ENCODE peak calls at places on chromosome 20, in four cellular contexts. One of them, this sample, is unnamed.

GRCh38 chr20:36313476-36313875 is 7.3 kb downstream of the DLGAP4 start:
- DNase-seq in caudate nucleus: no peak
- DNase-seq in psoas muscle: peak; percentile 21
- DNase-seq in esophagus squamous epithelium: no peak
- DNase-seq in this sample: no peak

GRCh38 chr20:5100684-5101347 is 18.9 kb downstream of the PCNA start:
- DNase-seq in caudate nucleus: peak; percentile 16
- DNase-seq in psoas muscle: peak; percentile 84
- DNase-seq in esophagus squamous epithelium: no peak
- DNase-seq in this sample: peak; percentile 71

GRCh38 chr20:36392989-36393388 is 86.8 kb downstream of the DLGAP4 start:
- DNase-seq in caudate nucleus: no peak
- DNase-seq in psoas muscle: no peak
- DNase-seq in esophagus squamous epithelium: no peak
- DNase-seq in this sample: no peak

GRCh38 chr20:4949833-4950178 is 51.5 kb downstream of the SLC23A2 start:
- DNase-seq in caudate nucleus: no peak
- DNase-seq in psoas muscle: no peak
- DNase-seq in esophagus squamous epithelium: no peak
- DNase-seq in this sample: peak; percentile 40

GRCh38 chr20:51335329-51335841 is 207.1 kb downstream of the NFATC2 start:
- DNase-seq in caudate nucleus: no peak
- DNase-seq in psoas muscle: no peak
- DNase-seq in esophagus squamous epithelium: no peak
- DNase-seq in this sample: peak; percentile 96

GRCh38 chr20:5078399-5078958 is 41.3 kb downstream of the PCNA start:
- DNase-seq in caudate nucleus: no peak
- DNase-seq in psoas muscle: peak; percentile 62
- DNase-seq in esophagus squamous epithelium: peak; percentile 48
- DNase-seq in this sample: no peak

GRCh38 chr20:48284837-48285236 is 499.6 kb upstream of the SULF2 start:
- DNase-seq in caudate nucleus: no peak
- DNase-seq in psoas muscle: no peak
- DNase-seq in esophagus squamous epithelium: no peak
- DNase-seq in this sample: peak; percentile 90

GRCh38 chr20:22379472-22379871 is 204.9 kb downstream of the FOXA2 start:
- DNase-seq in caudate nucleus: no peak
- DNase-seq in psoas muscle: no peak
- DNase-seq in esophagus squamous epithelium: no peak
- DNase-seq in this sample: no peak

GRCh38 chr20:24672886-24673677 is 203.7 kb downstream of the SYNDIG1 start:
- DNase-seq in caudate nucleus: no peak
- DNase-seq in psoas muscle: no peak
- DNase-seq in esophagus squamous epithelium: no peak
- DNase-seq in this sample: peak; percentile 77

DNA sequence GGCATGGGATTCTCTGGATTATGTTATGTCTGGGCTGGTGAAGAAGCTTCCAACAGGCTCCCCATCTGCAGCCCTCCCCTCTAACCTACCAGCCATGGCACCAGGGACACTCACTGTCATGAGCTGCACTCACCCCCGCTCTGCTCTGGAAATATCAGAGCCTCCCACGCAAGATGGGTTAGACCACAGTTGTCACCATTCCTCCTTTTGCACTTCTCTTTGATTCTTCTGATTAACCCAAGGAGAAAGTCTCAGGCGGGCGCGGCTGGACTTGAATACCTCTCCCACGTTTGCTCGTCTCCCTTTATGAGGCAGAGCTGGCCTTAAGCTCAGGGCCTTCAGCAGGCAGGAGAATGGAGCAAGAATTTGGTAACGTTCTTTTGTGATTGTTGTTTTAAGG is 128.1 kb downstream of the CEBPB start:
- DNase-seq in caudate nucleus: no peak
- DNase-seq in psoas muscle: no peak
- DNase-seq in esophagus squamous epithelium: no peak
- DNase-seq in this sample: no peak
- H3K27ac ChIP-seq in caudate nucleus: no peak overlapping the region
- H3K27ac ChIP-seq in psoas muscle: no peak overlapping the region
- H3K27ac ChIP-seq in esophagus squamous epithelium: no peak overlapping the region
- H3K27ac ChIP-seq in this sample: no peak overlapping the region

GRCh38 chr20:3654326-3655031 is 8.7 kb downstream of the GFRA4 start:
- DNase-seq in caudate nucleus: no peak
- DNase-seq in psoas muscle: no peak
- DNase-seq in esophagus squamous epithelium: no peak
- DNase-seq in this sample: no peak
- H3K27ac ChIP-seq in caudate nucleus: no peak overlapping the region
- H3K27ac ChIP-seq in psoas muscle: no peak overlapping the region
- H3K27ac ChIP-seq in esophagus squamous epithelium: no peak overlapping the region
- H3K27ac ChIP-seq in this sample: no peak overlapping the region

GRCh38 chr20:3781153-3781910 is at the start of gene SPEF1:
- DNase-seq in caudate nucleus: peak; percentile 36
- DNase-seq in psoas muscle: peak; percentile 82
- DNase-seq in esophagus squamous epithelium: no peak
- DNase-seq in this sample: peak; percentile 99

GRCh38 chr20:3782597-3782996 is 1.3 kb upstream of the SPEF1 start:
- DNase-seq in caudate nucleus: no peak
- DNase-seq in psoas muscle: no peak
- DNase-seq in esophagus squamous epithelium: no peak
- DNase-seq in this sample: no peak

GRCh38 chr20:3783516-3784225 is 2.4 kb upstream of the SPEF1 start:
- DNase-seq in caudate nucleus: no peak
- DNase-seq in psoas muscle: peak; percentile 41
- DNase-seq in esophagus squamous epithelium: no peak
- DNase-seq in this sample: no peak

GRCh38 chr20:3784226-3784853 is 2.2 kb downstream of the CENPB start:
- DNase-seq in caudate nucleus: no peak
- DNase-seq in psoas muscle: peak; percentile 53
- DNase-seq in esophagus squamous epithelium: no peak
- DNase-seq in this sample: no peak

DNA sequence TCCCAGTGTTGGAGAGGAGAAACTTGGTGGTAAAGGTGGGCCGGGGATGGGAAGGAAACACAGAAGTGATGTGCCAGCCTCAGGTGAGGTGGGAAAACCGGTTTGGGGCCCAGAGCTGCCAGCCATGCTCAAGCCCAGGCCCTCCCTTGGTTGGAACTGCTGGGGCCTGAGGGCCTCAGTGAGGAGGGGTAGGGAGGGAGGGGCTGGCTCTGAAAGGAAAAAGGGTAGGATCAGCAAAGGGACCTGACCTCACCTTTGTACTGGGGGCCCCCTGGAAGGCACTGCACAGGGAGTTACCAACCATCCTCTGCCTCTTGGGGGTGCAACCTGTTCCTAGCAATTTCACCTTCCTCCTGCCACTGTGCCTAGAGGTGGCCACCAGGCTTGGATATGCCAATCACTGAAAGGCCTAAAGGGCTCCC is 1.8 kb upstream of the SPEF1 start:
- DNase-seq in caudate nucleus: no peak
- DNase-seq in psoas muscle: peak; percentile 30
- DNase-seq in esophagus squamous epithelium: no peak
- DNase-seq in this sample: no peak
- H3K27ac ChIP-seq in caudate nucleus: no peak overlapping the region
- H3K27ac ChIP-seq in psoas muscle: no peak overlapping the region
- H3K27ac ChIP-seq in esophagus squamous epithelium: peak overlapping the region; percentile 91
- H3K27ac ChIP-seq in this sample: no peak overlapping the region

DNA sequence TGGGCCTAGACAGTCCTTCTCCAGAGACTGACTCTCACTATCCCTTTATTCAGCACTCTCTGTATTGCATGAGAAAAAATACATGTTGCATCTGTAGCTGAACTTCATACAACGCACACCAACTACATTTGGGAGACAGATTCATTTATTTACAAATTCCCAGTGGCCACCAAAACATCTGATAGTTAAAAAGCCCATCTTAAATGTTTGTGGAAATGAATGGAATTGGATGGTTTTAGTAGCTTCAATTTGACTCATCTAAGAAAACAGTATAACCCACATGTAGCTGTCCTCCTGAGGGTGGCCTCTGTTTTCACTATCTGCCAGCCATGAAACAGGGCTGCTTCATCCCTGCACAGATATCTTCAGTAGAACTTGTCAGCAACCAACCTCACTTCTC is 116.3 kb downstream of the PCSK2 start:
- DNase-seq in caudate nucleus: no peak
- DNase-seq in psoas muscle: no peak
- DNase-seq in esophagus squamous epithelium: no peak
- DNase-seq in this sample: no peak
- H3K27ac ChIP-seq in caudate nucleus: no peak overlapping the region
- H3K27ac ChIP-seq in psoas muscle: no peak overlapping the region
- H3K27ac ChIP-seq in esophagus squamous epithelium: no peak overlapping the region
- H3K27ac ChIP-seq in this sample: no peak overlapping the region

GRCh38 chr20:60104980-60105379 is 146.8 kb downstream of the CDH26 start:
- DNase-seq in caudate nucleus: no peak
- DNase-seq in psoas muscle: no peak
- DNase-seq in esophagus squamous epithelium: no peak
- DNase-seq in this sample: peak; percentile 62

GRCh38 chr20:60102665-60103210 is 144.5 kb downstream of the CDH26 start:
- DNase-seq in caudate nucleus: no peak
- DNase-seq in psoas muscle: no peak
- DNase-seq in esophagus squamous epithelium: no peak
- DNase-seq in this sample: no peak

GRCh38 chr20:60100780-60101179 is 142.6 kb downstream of the CDH26 start:
- DNase-seq in caudate nucleus: no peak
- DNase-seq in psoas muscle: no peak
- DNase-seq in esophagus squamous epithelium: no peak
- DNase-seq in this sample: no peak

GRCh38 chr20:60101894-60102281 is 143.7 kb downstream of the CDH26 start:
- DNase-seq in caudate nucleus: no peak
- DNase-seq in psoas muscle: peak; percentile 57
- DNase-seq in esophagus squamous epithelium: no peak
- DNase-seq in this sample: no peak

GRCh38 chr20:60101201-60101893 is 143.1 kb downstream of the CDH26 start:
- DNase-seq in caudate nucleus: no peak
- DNase-seq in psoas muscle: no peak
- DNase-seq in esophagus squamous epithelium: no peak
- DNase-seq in this sample: no peak
- H3K27ac ChIP-seq in caudate nucleus: no peak overlapping the region
- H3K27ac ChIP-seq in psoas muscle: no peak overlapping the region
- H3K27ac ChIP-seq in esophagus squamous epithelium: no peak overlapping the region
- H3K27ac ChIP-seq in this sample: no peak overlapping the region

DNA sequence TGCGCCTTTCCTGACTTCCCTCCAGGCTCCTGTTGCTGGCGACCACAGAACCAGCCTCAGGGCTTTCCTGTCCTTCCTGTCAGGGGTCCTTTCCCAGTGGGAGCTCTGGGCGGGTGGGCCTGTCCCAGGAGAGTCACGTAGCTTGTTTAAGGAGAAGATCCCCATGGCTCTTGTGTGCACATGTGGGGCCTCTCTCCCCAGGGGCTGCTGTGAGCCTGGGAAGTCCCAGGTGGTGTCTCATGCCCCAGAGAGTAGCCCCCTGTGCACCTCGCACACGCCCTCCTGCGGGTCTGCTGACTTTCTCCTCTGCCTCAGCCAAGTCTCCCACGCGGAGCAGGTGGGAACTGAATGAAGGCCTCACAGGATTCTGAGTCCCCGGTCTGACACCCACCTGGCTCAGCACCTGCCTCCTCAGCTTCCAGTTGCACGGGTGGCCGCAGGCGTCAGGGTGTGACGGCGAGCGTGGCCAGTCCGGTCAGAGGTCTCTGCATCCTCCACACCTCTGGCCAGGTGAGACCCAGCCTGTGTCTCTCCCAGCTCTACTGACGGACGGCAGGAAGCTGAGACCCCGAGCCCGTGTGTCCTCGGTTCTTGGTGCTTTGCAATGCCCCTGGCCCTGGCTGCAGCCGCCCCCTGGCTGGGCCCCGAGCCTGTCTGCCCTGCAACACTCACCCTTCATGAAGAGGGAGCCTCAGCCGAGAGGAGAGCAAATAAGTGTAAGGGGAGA is 5.6 kb upstream of the NKAIN4 start:
- DNase-seq in caudate nucleus: no peak
- DNase-seq in psoas muscle: no peak
- DNase-seq in esophagus squamous epithelium: no peak
- DNase-seq in this sample: no peak
- H3K27ac ChIP-seq in caudate nucleus: no peak overlapping the region
- H3K27ac ChIP-seq in psoas muscle: no peak overlapping the region
- H3K27ac ChIP-seq in esophagus squamous epithelium: no peak overlapping the region
- H3K27ac ChIP-seq in this sample: no peak overlapping the region

GRCh38 chr20:50233325-50234212 is 42.9 kb downstream of the CEBPB start:
- DNase-seq in caudate nucleus: no peak
- DNase-seq in psoas muscle: peak; percentile 45
- DNase-seq in esophagus squamous epithelium: no peak
- DNase-seq in this sample: no peak
- H3K27ac ChIP-seq in caudate nucleus: no peak overlapping the region
- H3K27ac ChIP-seq in psoas muscle: no peak overlapping the region
- H3K27ac ChIP-seq in esophagus squamous epithelium: peak overlapping the region; percentile 46
- H3K27ac ChIP-seq in this sample: no peak overlapping the region

DNA sequence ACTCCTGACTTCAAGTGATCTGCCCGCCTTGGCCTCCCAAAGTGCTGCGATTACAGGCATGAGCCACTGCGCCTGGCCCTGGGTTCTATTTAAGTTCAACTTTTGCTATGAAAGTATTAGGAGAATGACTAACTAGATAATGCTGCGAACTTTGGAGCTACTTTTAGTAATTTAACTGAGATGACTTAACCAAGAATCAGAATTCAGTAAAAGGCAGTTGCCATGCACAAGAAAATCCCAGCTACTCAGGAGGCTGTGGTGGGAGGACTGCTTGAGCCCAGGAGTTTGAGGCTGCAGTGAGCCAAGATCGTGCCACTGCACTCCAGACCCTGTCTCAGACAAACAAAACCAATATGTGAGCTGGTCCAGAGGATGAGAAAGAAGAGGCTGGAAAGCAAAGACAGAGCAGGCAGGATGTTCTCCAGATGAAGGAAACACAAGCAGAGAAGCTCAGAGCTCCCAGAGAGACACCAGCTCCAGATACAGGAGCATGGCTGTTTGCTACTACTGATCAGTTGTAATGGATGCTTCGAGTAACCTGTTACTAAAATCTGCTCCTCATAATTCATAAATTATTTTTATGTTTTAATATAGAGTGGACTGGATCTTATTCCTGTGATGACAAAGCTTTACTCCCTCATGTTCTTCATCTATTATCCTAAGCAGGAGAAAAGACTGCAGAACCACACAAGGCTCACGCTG is 23.9 kb downstream of the ZNF217 start:
- DNase-seq in caudate nucleus: no peak
- DNase-seq in psoas muscle: no peak
- DNase-seq in esophagus squamous epithelium: no peak
- DNase-seq in this sample: no peak
- H3K27ac ChIP-seq in caudate nucleus: no peak overlapping the region
- H3K27ac ChIP-seq in psoas muscle: no peak overlapping the region
- H3K27ac ChIP-seq in esophagus squamous epithelium: no peak overlapping the region
- H3K27ac ChIP-seq in this sample: no peak overlapping the region

DNA sequence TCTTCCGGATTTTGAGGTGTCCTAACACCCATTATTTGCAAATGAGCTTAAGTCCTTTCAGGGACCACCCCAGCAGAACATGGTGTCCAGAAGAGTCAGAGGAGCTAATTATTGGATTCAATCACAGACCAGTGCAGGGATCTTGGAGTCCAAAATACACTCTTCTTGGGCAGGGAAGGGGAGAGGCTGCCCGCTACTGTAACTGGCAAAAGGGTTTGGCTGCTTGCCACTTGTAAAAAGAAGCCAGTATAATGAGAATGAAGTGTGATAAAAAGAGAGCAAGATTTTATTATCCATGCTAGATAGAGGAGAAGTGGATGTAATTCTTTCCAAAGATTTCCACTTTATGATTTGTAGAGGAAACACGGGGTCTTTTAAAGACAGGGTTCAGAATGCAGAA is 19.3 kb downstream of the SPINT3 start:
- DNase-seq in caudate nucleus: no peak
- DNase-seq in psoas muscle: no peak
- DNase-seq in esophagus squamous epithelium: no peak
- DNase-seq in this sample: no peak
- H3K27ac ChIP-seq in caudate nucleus: no peak overlapping the region
- H3K27ac ChIP-seq in psoas muscle: no peak overlapping the region
- H3K27ac ChIP-seq in esophagus squamous epithelium: no peak overlapping the region
- H3K27ac ChIP-seq in this sample: no peak overlapping the region

GRCh38 chr20:44185574-44185973 is 1.4 kb downstream of the JPH2 start:
- DNase-seq in caudate nucleus: no peak
- DNase-seq in psoas muscle: no peak
- DNase-seq in esophagus squamous epithelium: no peak
- DNase-seq in this sample: no peak
- H3K27ac ChIP-seq in caudate nucleus: no peak overlapping the region
- H3K27ac ChIP-seq in psoas muscle: peak overlapping the region; percentile 97
- H3K27ac ChIP-seq in esophagus squamous epithelium: peak overlapping the region; percentile 87
- H3K27ac ChIP-seq in this sample: no peak overlapping the region

This sample was measured in mesendoderm.